ENCODE peak calls at places on chromosome X, in eight cellular contexts. One of them, this sample, is unnamed.

GRCh38 chrX:95996294-95996693 is 688.3 kb upstream of the DIAPH2 start:
- DNase-seq in astrocyte of the cerebellum: no peak
- DNase-seq in A549: no peak
- DNase-seq in vagina: no peak
- DNase-seq in AG09319: no peak
- DNase-seq in hepatocyte: no peak
- DNase-seq in GM10248: no peak
- DNase-seq in HFFc6: no peak
- DNase-seq in this sample: no peak

GRCh38 chrX:153635788-153636668 is 11.0 kb upstream of the DUSP9 start:
- DNase-seq in astrocyte of the cerebellum: no peak
- DNase-seq in A549: peak
- DNase-seq in vagina: no peak
- DNase-seq in AG09319: no peak
- DNase-seq in hepatocyte: peak
- DNase-seq in GM10248: peak
- DNase-seq in HFFc6: peak
- DNase-seq in this sample: no peak

GRCh38 chrX:40474205-40474626 is 106.6 kb upstream of the ATP6AP2 start:
- DNase-seq in astrocyte of the cerebellum: peak
- DNase-seq in A549: peak
- DNase-seq in vagina: no peak
- DNase-seq in AG09319: no peak
- DNase-seq in hepatocyte: peak
- DNase-seq in GM10248: no peak
- DNase-seq in HFFc6: no peak
- DNase-seq in this sample: no peak

GRCh38 chrX:12721042-12721441 is 70.2 kb upstream of the PRPS2 start:
- DNase-seq in astrocyte of the cerebellum: no peak
- DNase-seq in A549: no peak
- DNase-seq in vagina: no peak
- DNase-seq in AG09319: no peak
- DNase-seq in hepatocyte: peak
- DNase-seq in GM10248: no peak
- DNase-seq in HFFc6: no peak
- DNase-seq in this sample: no peak

GRCh38 chrX:11130142-11130541 is 19.0 kb downstream of the HCCS start:
- DNase-seq in astrocyte of the cerebellum: no peak
- DNase-seq in A549: no peak
- DNase-seq in vagina: no peak
- DNase-seq in AG09319: no peak
- DNase-seq in hepatocyte: no peak
- DNase-seq in GM10248: no peak
- DNase-seq in HFFc6: no peak
- DNase-seq in this sample: no peak

GRCh38 chrX:20237864-20238263 is 28.8 kb downstream of the RPS6KA3 start:
- DNase-seq in astrocyte of the cerebellum: no peak
- DNase-seq in A549: no peak
- DNase-seq in vagina: no peak
- DNase-seq in AG09319: no peak
- DNase-seq in hepatocyte: no peak
- DNase-seq in GM10248: no peak
- DNase-seq in HFFc6: no peak
- DNase-seq in this sample: no peak

GRCh38 chrX:116749943-116750342 is 287.2 kb upstream of the CT83 start:
- DNase-seq in astrocyte of the cerebellum: no peak
- DNase-seq in A549: no peak
- DNase-seq in vagina: no peak
- DNase-seq in AG09319: no peak
- DNase-seq in hepatocyte: no peak
- DNase-seq in GM10248: no peak
- DNase-seq in HFFc6: peak
- DNase-seq in this sample: no peak

GRCh38 chrX:23901805-23902204 is 5.9 kb downstream of the APOO start:
- DNase-seq in astrocyte of the cerebellum: peak
- DNase-seq in A549: peak
- DNase-seq in vagina: no peak
- DNase-seq in AG09319: peak
- DNase-seq in hepatocyte: peak
- DNase-seq in GM10248: peak
- DNase-seq in HFFc6: peak
- DNase-seq in this sample: peak

GRCh38 chrX:120517936-120518335 is 42.8 kb downstream of the CUL4B start:
- DNase-seq in astrocyte of the cerebellum: peak
- DNase-seq in A549: no peak
- DNase-seq in vagina: no peak
- DNase-seq in AG09319: peak
- DNase-seq in hepatocyte: no peak
- DNase-seq in GM10248: no peak
- DNase-seq in HFFc6: peak
- DNase-seq in this sample: no peak

GRCh38 chrX:21509912-21510311 is 135.7 kb downstream of the CNKSR2 start:
- DNase-seq in astrocyte of the cerebellum: no peak
- DNase-seq in A549: no peak
- DNase-seq in vagina: no peak
- DNase-seq in AG09319: no peak
- DNase-seq in hepatocyte: no peak
- DNase-seq in GM10248: no peak
- DNase-seq in HFFc6: peak
- DNase-seq in this sample: no peak

GRCh38 chrX:110258552-110258951 is 59.3 kb downstream of the AMMECR1 start:
- DNase-seq in astrocyte of the cerebellum: no peak
- DNase-seq in A549: no peak
- DNase-seq in vagina: no peak
- DNase-seq in AG09319: no peak
- DNase-seq in hepatocyte: no peak
- DNase-seq in GM10248: no peak
- DNase-seq in HFFc6: peak
- DNase-seq in this sample: no peak

DNA sequence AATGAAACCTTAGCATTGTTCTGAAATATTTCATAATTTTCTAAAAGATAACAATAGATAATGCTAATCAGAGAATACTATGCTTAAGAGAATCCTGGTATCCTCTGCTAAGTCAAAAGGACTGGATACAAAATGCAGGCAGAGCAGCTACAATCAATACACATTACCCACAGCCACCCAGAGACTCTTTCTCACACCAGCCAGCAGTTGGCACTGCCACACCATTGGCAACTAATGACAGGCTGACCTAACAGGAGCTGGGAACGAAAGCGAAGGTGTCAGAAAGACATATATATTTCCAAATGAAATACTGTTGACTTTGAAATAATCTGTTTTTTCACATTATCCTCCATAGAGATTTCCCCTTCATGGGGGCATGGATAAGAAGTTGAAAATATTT is 122.6 kb upstream of the PLAC1 start:
- DNase-seq in astrocyte of the cerebellum: no peak
- DNase-seq in A549: no peak
- DNase-seq in vagina: no peak
- DNase-seq in AG09319: no peak
- DNase-seq in hepatocyte: no peak
- DNase-seq in GM10248: no peak
- DNase-seq in HFFc6: no peak
- DNase-seq in this sample: no peak
- TF ChIP-seq CTCF in astrocyte of the cerebellum: no peak
- TF ChIP-seq CTCF in A549: no peak
- TF ChIP-seq CTCF in vagina: no peak
- TF ChIP-seq CTCF in AG09319: no peak
- TF ChIP-seq CTCF in hepatocyte: no peak
- TF ChIP-seq CTCF in GM10248: no peak
- TF ChIP-seq CTCF in HFFc6: no peak
- TF ChIP-seq CTCF in this sample: no peak

DNA sequence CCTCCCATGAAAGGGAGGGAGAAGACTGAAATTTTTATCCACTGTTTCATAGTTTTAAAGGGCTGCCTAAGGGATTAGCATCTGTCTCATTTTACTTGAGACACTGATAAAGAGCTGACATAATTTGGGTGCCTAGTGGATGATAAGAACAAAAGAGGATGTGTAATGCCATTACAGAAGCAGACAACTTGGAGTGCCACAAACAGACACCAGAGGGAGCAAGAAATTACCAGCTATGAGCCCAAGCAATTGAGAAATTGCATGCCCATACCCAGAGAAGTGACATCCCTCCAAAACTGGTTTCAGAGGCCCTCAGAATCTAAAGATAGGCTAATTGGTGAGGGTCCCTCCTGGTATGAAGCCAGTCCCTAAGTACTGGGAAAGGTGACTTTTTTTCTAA is 38.5 kb upstream of the POU3F4 start:
- DNase-seq in astrocyte of the cerebellum: peak
- DNase-seq in A549: peak
- DNase-seq in vagina: no peak
- DNase-seq in AG09319: no peak
- DNase-seq in hepatocyte: peak
- DNase-seq in GM10248: peak
- DNase-seq in HFFc6: no peak
- DNase-seq in this sample: peak
- TF ChIP-seq CTCF in astrocyte of the cerebellum: peak
- TF ChIP-seq CTCF in A549: no peak
- TF ChIP-seq CTCF in vagina: no peak
- TF ChIP-seq CTCF in AG09319: peak
- TF ChIP-seq CTCF in hepatocyte: peak
- TF ChIP-seq CTCF in GM10248: peak
- TF ChIP-seq CTCF in HFFc6: peak
- TF ChIP-seq CTCF in this sample: peak

DNA sequence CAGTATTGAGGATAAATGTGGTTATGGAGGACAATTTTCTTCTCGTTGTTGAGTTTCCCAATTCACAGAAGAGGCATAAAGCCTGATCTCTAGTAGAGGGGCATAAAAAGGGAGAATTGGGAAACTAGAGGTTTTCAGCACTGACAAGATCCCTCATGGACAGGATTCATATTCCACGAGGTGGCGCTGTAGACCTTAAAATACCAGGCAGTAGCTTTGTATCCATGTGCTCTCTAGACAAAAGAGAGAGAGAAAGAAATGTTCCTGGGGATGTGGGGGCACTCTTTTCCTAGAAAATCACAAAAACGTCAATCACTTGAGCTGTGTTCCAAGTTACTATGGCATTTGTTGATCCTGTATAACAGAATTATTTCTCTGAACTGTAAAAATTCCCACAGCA is 128.3 kb downstream of the MAGEE1 start:
- DNase-seq in astrocyte of the cerebellum: no peak
- DNase-seq in A549: peak
- DNase-seq in vagina: no peak
- DNase-seq in AG09319: no peak
- DNase-seq in hepatocyte: peak
- DNase-seq in GM10248: no peak
- DNase-seq in HFFc6: peak
- DNase-seq in this sample: peak
- TF ChIP-seq CTCF in astrocyte of the cerebellum: peak
- TF ChIP-seq CTCF in A549: peak
- TF ChIP-seq CTCF in vagina: no peak
- TF ChIP-seq CTCF in AG09319: no peak
- TF ChIP-seq CTCF in hepatocyte: peak
- TF ChIP-seq CTCF in GM10248: no peak
- TF ChIP-seq CTCF in HFFc6: peak
- TF ChIP-seq CTCF in this sample: peak

GRCh38 chrX:136487647-136488046 is at the start of gene BRS3:
- DNase-seq in astrocyte of the cerebellum: no peak
- DNase-seq in A549: no peak
- DNase-seq in vagina: no peak
- DNase-seq in AG09319: no peak
- DNase-seq in hepatocyte: no peak
- DNase-seq in GM10248: no peak
- DNase-seq in HFFc6: no peak
- DNase-seq in this sample: no peak

GRCh38 chrX:136491832-136492231 is 4.1 kb downstream of the BRS3 start:
- DNase-seq in astrocyte of the cerebellum: no peak
- DNase-seq in A549: no peak
- DNase-seq in vagina: no peak
- DNase-seq in AG09319: no peak
- DNase-seq in hepatocyte: no peak
- DNase-seq in GM10248: no peak
- DNase-seq in HFFc6: no peak
- DNase-seq in this sample: no peak

DNA sequence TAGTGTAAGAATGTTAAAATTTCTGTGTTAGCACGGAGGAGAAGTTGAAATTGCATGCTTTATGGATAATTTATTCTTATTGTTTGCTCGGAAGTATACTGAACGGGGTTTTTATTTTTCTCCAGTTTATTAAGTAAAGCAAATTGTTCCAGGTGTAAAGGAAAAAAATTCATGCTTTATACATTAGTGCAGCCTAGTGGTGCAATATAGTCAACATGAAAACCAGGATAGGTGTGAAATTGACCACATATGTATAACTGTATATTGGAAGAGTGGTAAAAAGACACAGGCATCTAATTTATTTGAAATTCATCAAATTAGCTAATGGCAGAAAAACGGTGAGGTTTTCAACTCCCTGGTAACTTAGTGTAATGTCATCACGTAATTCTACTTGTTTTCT is 959 bp downstream of the BRS3 start:
- DNase-seq in astrocyte of the cerebellum: no peak
- DNase-seq in A549: no peak
- DNase-seq in vagina: no peak
- DNase-seq in AG09319: no peak
- DNase-seq in hepatocyte: no peak
- DNase-seq in GM10248: no peak
- DNase-seq in HFFc6: no peak
- DNase-seq in this sample: no peak
- TF ChIP-seq CTCF in astrocyte of the cerebellum: no peak
- TF ChIP-seq CTCF in A549: peak
- TF ChIP-seq CTCF in vagina: no peak
- TF ChIP-seq CTCF in AG09319: no peak
- TF ChIP-seq CTCF in hepatocyte: no peak
- TF ChIP-seq CTCF in GM10248: no peak
- TF ChIP-seq CTCF in HFFc6: no peak
- TF ChIP-seq CTCF in this sample: no peak